ENCODE peak calls at places on chromosomes 7 and 10, in five cellular contexts. K is lower lobe of right lung, A is PC-3, J is tibial artery, S is ovary. H is an unnamed sample.
A peak's percentile ranks its signal among the peaks of the same experiment; 100 is the strongest.

GRCh38 chr7:13291010-13291409 is 603.6 kb downstream of the ARL4A start:
- DNase-seq in A (peak; percentile 8), K (no peak), S (no peak), J (no peak), H (no peak)

GRCh38 chr10:127920319-127921074 is 13.6 kb downstream of the PTPRE start:
- DNase-seq in S (no peak), A (no peak), J (no peak), K (no peak), H (peak; percentile 39)

GRCh38 chr7:157827045-157827862 is 490.4 kb downstream of the DNAJB6 start:
- DNase-seq in J (no peak), S (no peak), A (no peak), K (no peak), H (no peak)

GRCh38 chr10:131656446-131656845 is 244.4 kb upstream of the PPP2R2D start:
- DNase-seq in K (no peak), J (no peak), A (no peak), S (no peak), H (peak; percentile 54)

GRCh38 chr10:104300736-104301292 is 31.8 kb downstream of the GSTO2 start:
- DNase-seq in K (no peak), A (peak; percentile 79), J (peak; percentile 94), S (peak; percentile 66), H (peak; percentile 91)

GRCh38 chr7:18906901-18907300 is 210.5 kb downstream of the TWIST1 start:
- DNase-seq in A (peak; percentile 28), J (no peak), K (no peak), S (no peak), H (no peak)

GRCh38 chr7:135558337-135558767 is 635 bp downstream of the NUP205 start:
- DNase-seq in S (peak; percentile 53), K (peak; percentile 60), J (peak; percentile 73), A (peak; percentile 75), H (no peak)

GRCh38 chr10:79298403-79299244 is 48.6 kb upstream of the PPIF start:
- DNase-seq in K (no peak), S (peak; percentile 75), J (peak; percentile 85), A (peak; percentile 100), H (peak; percentile 86)

GRCh38 chr7:107076781-107077698 is 32.5 kb downstream of the PRKAR2B start:
- DNase-seq in A (peak; percentile 55), K (no peak), J (no peak), S (no peak), H (no peak)

GRCh38 chr10:127145173-127145572 is 51.2 kb downstream of the INSYN2A start:
- DNase-seq in K (no peak), A (peak; percentile 75), J (no peak), S (no peak), H (no peak)

GRCh38 chr10:75555323-75555722 is 123.9 kb downstream of the LRMDA start:
- DNase-seq in A (no peak), J (no peak), K (no peak), S (no peak), H (no peak)

GRCh38 chr10:5234106-5234877 is 37.7 kb downstream of the AKR1C4 start:
- DNase-seq in A (peak; percentile 67), K (no peak), J (no peak), S (no peak), H (no peak)

DNA sequence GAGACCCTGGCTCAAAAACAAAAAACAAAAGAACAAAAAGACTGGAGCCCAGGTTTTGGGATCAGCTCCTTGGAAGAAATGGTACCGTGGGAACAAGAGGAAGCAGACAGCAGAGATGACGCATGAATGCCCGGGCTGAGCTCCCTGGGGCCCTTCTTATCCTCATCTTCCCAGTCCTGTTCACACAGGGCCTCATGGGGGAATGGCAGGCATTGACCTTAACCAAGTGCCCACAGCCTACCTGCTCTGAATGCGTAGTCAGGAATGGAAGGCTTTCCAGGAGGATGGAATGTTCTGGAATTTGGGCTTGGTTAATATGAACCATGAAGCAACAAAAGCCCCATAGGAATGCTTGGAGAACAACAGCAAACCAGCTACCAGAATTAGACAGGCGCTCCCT is 154.7 kb downstream of the PRPF18 start:
- DNase-seq in A (no peak), S (no peak), J (no peak), K (no peak), H (peak; percentile 26)
- H3K4me1 ChIP-seq in A (no peaks in the 10 kb centered on the region), S (no peaks in the 10 kb centered on the region), J (no peaks in the 10 kb centered on the region), K (no peaks in the 10 kb centered on the region), H (no peaks in the 10 kb centered on the region)

DNA sequence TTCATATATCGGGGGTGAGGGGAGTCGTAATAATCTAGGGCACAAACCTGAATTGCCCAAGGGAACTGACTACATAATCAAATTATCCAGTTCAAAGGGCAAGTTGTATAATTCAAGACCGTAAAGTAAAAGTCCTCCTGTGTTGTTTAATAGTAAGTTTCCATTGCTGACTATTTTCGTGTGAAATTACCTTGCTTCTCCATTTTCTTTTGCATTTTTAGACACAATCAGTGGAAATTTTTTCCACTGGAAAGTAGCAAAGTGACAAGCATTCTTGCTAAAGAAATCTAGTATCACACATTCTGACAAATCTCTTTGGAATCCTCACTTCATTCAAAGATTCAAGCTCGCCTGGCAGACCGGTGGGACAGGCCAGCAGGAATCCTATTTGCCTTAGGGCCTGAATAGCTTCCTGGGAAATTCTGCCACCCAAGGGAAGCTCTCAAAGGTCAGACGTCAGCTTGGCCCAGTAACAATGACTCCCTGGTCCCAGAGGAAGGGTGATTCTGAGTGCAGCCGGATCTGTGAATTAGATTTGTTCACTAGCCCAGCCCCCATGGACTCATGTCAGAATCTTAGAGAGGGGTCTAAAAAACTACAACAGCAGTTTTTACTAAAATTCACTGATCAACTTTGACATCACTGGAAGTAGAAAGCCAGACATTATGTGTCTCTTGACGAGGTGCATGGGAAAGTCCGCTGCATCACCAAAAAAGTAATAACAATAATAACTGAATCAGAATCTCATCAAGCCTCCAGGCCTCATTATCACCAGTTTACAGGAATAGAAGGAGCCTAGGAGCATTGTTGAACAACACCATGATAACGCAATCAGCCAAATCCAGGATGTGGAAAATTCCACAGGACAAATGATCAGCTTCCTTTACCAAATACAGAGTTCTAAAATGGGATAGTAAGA is 161.0 kb downstream of the SKIDA1 start:
- DNase-seq in J (no peak), K (no peak), S (no peak), A (peak; percentile 97), H (no peak)
- H3K4me1 ChIP-seq in J (peaks cover 4% of the 10 kb centered on the region), K (peaks cover 12% of the 10 kb centered on the region), S (peaks cover 10% of the 10 kb centered on the region), A (peaks cover 36% of the 10 kb centered on the region), H (peaks cover 7% of the 10 kb centered on the region)

GRCh38 chr10:71832967-71833366 is 18.1 kb downstream of the PSAP start:
- DNase-seq in A (no peak), J (peak; percentile 6), K (no peak), S (no peak), H (no peak)
- H3K4me1 ChIP-seq in A (peaks cover 21% of the 10 kb centered on the region), J (peaks cover 42% of the 10 kb centered on the region), K (peaks cover 56% of the 10 kb centered on the region), S (peaks cover 17% of the 10 kb centered on the region), H (peaks cover 52% of the 10 kb centered on the region)

GRCh38 chr10:33235951-33236350 is 98.5 kb downstream of the NRP1 start:
- DNase-seq in A (no peak), J (no peak), S (no peak), K (no peak), H (no peak)
- H3K4me1 ChIP-seq in A (peaks cover 55% of the 10 kb centered on the region), J (peaks cover 26% of the 10 kb centered on the region), S (peaks cover 19% of the 10 kb centered on the region), K (peaks cover 29% of the 10 kb centered on the region), H (peaks cover 26% of the 10 kb centered on the region)

DNA sequence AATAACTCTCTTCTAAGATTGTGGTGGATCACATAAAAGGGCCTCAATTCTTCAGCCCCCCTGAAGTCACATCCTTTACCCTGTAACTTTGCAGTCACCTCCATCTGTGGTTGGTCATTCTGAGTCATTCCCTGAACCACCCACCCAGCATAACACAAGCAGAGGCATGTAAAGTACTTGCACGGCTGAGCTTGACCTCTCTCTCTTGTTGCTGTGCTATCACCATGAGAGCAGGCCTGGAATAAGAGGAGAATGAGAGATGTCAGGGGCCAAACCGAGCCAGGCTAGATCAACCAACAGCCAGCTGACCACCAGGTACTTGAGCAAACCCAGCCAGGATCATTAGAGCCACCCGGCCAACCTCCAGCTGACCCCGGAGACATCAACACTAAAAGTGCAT is 13.5 kb upstream of the STK17A start:
- DNase-seq in K (no peak), J (no peak), A (peak; percentile 64), S (no peak), H (no peak)
- H3K4me1 ChIP-seq in K (no peaks in the 10 kb centered on the region), J (no peaks in the 10 kb centered on the region), A (peaks cover 49% of the 10 kb centered on the region), S (no peaks in the 10 kb centered on the region), H (no peaks in the 10 kb centered on the region)

GRCh38 chr10:21530616-21531015 is 3.4 kb upstream of the MLLT10 start:
- DNase-seq in S (no peak), A (no peak), J (no peak), K (no peak), H (no peak)
- H3K4me1 ChIP-seq in S (no peaks in the 10 kb centered on the region), A (peaks cover 18% of the 10 kb centered on the region), J (peaks cover 17% of the 10 kb centered on the region), K (peaks cover 26% of the 10 kb centered on the region), H (peaks cover 29% of the 10 kb centered on the region)

H was measured in sigmoid colon.